ENCODE peak calls at places on chromosomes 16 and 17, in eight cellular contexts. C is heart right ventricle; Q is activated CD8-positive, alpha-beta T cell treated with anti-CD3 and anti-CD28 coated beads for 36 hours; B is AG09309; F is endodermal cell; G is BE2C; P is fibroblast of lung; H is OCI-LY7. Y is an unnamed sample.

GRCh38 chr16:70683146-70683944 is 2.5 kb downstream of the MTSS2 start:
- DNase-seq in C (no peak), Q (no peak), B (no peak), F (no peak), G (no peak), P (no peak), H (no peak), Y (no peak)

GRCh38 chr17:18020971-18021370 is 18.0 kb downstream of the ATPAF2 start:
- DNase-seq in C (no peak), Q (no peak), B (no peak), F (no peak), G (no peak), P (no peak), H (no peak), Y (no peak)

GRCh38 chr16:49352923-49353322 is 20.7 kb upstream of the C16orf78 start:
- DNase-seq in C (no peak), Q (no peak), B (no peak), F (peak; percentile 78), G (peak; percentile 57), P (no peak), H (peak; percentile 46), Y (no peak)

GRCh38 chr17:75250009-75250471 is 11.4 kb downstream of the GGA3 start:
- DNase-seq in C (no peak), Q (peak; percentile 92), B (no peak), F (no peak), G (no peak), P (no peak), H (peak; percentile 50), Y (peak; percentile 82)

GRCh38 chr17:74394977-74395376 is 27.7 kb downstream of the GPR142 start:
- DNase-seq in C (no peak), Q (no peak), B (no peak), F (no peak), G (peak; percentile 48), P (no peak), H (no peak), Y (no peak)

GRCh38 chr16:24525970-24526559 is 13.3 kb upstream of the RBBP6 start:
- DNase-seq in C (no peak), Q (no peak), B (peak; percentile 38), F (no peak), G (no peak), P (peak; percentile 22), H (no peak), Y (no peak)

GRCh38 chr17:63476857-63477470 is at the start of gene ACE:
- DNase-seq in C (peak; percentile 35), Q (peak; percentile 53), B (no peak), F (peak; percentile 93), G (peak; percentile 82), P (no peak), H (peak; percentile 82), Y (peak; percentile 73)

GRCh38 chr16:81096715-81097208 is 567 bp upstream of the GCSH start:
- DNase-seq in C (no peak), Q (no peak), B (no peak), F (no peak), G (no peak), P (no peak), H (no peak), Y (no peak)

GRCh38 chr17:77011173-77012011 is 129.4 kb upstream of the SEC14L1 start:
- DNase-seq in C (no peak), Q (peak; percentile 82), B (no peak), F (peak; percentile 93), G (peak; percentile 72), P (peak; percentile 62), H (peak; percentile 85), Y (no peak)

GRCh38 chr17:69919789-69920188 is 155.2 kb upstream of the KCNJ16 start:
- DNase-seq in C (no peak), Q (no peak), B (no peak), F (no peak), G (no peak), P (no peak), H (no peak), Y (no peak)
- TF ChIP-seq CTCF in C (no peak), Q (no peak), B (no peak), F (no peak), G (no peak), P (no peak), H (no peak), Y (no peak)

DNA sequence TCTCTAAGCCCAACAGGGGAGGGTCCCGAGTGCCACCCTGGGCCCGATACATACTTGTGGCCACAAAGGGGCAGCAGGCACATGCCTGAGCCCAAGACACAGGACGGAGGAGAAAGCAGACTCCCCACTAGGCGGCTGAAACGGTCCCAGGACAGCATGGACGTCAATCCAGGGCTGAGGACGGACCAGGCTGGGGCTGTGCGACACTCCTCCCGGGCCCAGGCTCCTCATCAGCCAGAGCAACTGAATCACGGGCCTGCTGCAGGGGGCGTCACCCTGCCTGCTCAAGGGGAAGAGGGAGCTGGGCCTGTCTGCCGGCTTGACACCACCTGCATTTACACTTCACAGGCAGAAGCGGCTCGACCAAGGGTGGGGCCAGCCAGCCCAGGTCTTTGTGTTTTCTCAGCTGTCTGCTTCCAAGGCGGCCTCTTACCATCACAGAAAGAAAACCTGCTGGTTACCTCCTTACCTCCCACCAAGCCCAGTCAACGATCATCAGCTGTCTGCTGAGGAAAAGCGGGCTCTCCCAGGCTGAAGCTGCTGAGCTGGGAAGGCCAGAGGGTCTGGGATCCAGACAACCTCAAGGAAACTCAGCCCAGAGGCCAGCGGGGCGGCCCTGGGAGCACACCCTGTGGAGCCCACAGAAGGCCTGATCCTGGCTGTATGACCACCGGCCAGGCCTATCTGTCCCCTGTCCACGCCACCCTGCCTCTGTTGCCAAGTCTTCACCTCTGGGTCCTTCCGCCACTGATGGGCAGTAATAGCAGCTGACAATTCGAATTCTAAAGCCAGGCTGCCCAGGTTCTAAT is 26.4 kb downstream of the KIFC3 start:
- DNase-seq in C (no peak), Q (no peak), B (no peak), F (peak; percentile 99), G (peak; percentile 64), P (peak; percentile 42), H (no peak), Y (no peak)
- TF ChIP-seq CTCF in C (peak; percentile 15), Q (no peak), B (no peak), F (peak; percentile 96), G (peak; percentile 58), P (no peak), H (peak; percentile 25), Y (no peak)

GRCh38 chr17:38591759-38592241 is 14.0 kb downstream of the SRCIN1 start:
- DNase-seq in C (no peak), Q (no peak), B (no peak), F (no peak), G (peak; percentile 41), P (no peak), H (no peak), Y (no peak)
- TF ChIP-seq CTCF in C (no peak), Q (no peak), B (no peak), F (no peak), G (no peak), P (no peak), H (no peak), Y (no peak)

GRCh38 chr16:79169239-79169638 is 431.3 kb downstream of the MAF start:
- DNase-seq in C (no peak), Q (peak; percentile 50), B (no peak), F (peak; percentile 85), G (no peak), P (no peak), H (no peak), Y (no peak)
- TF ChIP-seq CTCF in C (no peak), Q (no peak), B (no peak), F (peak; percentile 61), G (no peak), P (no peak), H (no peak), Y (peak; percentile 5)

GRCh38 chr17:67718325-67718941 is 697 bp downstream of the NOL11 start:
- DNase-seq in C (no peak), Q (peak; percentile 43), B (no peak), F (peak; percentile 82), G (peak; percentile 14), P (peak; percentile 13), H (peak; percentile 10), Y (peak; percentile 51)

GRCh38 chr17:67717192-67717623 is 528 bp upstream of the NOL11 start:
- DNase-seq in C (no peak), Q (no peak), B (no peak), F (no peak), G (no peak), P (no peak), H (no peak), Y (peak; percentile 29)

GRCh38 chr17:67716405-67716798 is 1.3 kb upstream of the NOL11 start:
- DNase-seq in C (no peak), Q (no peak), B (no peak), F (no peak), G (no peak), P (no peak), H (no peak), Y (no peak)

GRCh38 chr17:67713169-67713568 is 4.6 kb upstream of the NOL11 start:
- DNase-seq in C (no peak), Q (no peak), B (no peak), F (no peak), G (no peak), P (no peak), H (no peak), Y (no peak)

GRCh38 chr17:67717624-67718324 is at the start of gene NOL11:
- DNase-seq in C (peak; percentile 99), Q (peak; percentile 100), B (peak; percentile 92), F (peak; percentile 100), G (peak; percentile 99), P (peak; percentile 99), H (peak; percentile 99), Y (peak; percentile 98)
- TF ChIP-seq CTCF in C (peak; percentile 92), Q (peak; percentile 87), B (peak; percentile 97), F (peak; percentile 94), G (peak; percentile 87), P (peak; percentile 84), H (peak; percentile 91), Y (peak; percentile 93)

DNA sequence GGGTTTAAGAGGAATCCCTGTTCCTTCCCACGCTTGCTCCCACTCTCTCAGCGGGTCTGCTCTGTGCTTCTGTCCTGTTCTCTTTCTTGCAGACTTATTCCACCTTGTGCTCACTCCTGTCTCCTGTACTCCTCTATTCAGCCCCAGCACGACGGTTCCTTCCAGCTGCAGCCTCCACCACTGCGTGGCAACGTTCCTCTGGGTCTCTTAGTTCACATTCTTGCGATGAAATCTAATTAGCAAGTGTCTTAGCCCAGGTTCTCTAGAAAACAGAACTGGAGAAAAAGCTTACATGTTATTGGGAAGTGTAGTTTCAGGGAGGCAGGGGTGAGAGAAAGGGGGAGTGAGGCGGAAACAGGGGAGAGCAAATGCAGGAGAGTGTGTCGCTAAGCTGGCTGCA is 213.1 kb upstream of the NLRP1 start:
- DNase-seq in C (no peak), Q (no peak), B (no peak), F (peak; percentile 64), G (no peak), P (no peak), H (no peak), Y (no peak)
- TF ChIP-seq CTCF in C (no peak), Q (no peak), B (no peak), F (no peak), G (no peak), P (no peak), H (no peak), Y (no peak)